ENCODE peak calls at places on chromosomes 3 and 15, in eight cellular contexts. G is PC-9, C is prostate gland, K is right lobe of liver, Q is substantia nigra, W is right atrium auricular region, Y is lower lobe of right lung, U is SJSA1. J is an unnamed sample.

GRCh38 chr3:14520967-14521366 is 19.2 kb downstream of the GRIP2 start:
- DNase-seq in G (no peak), Y (no peak), K (peak), C (no peak), U (no peak), W (no peak), Q (no peak), J (no peak)

GRCh38 chr3:38626171-38626570 is 23.3 kb downstream of the SCN5A start:
- DNase-seq in W (no peak), Q (no peak), K (no peak), G (no peak), U (no peak), C (no peak), Y (no peak), J (no peak)

GRCh38 chr15:62506217-62506805 is 341.2 kb upstream of the C2CD4B start:
- DNase-seq in C (peak), Q (no peak), K (no peak), W (no peak), Y (no peak), G (peak), U (peak), J (no peak)

GRCh38 chr3:81005992-81006391 is 755.5 kb downstream of the GBE1 start:
- DNase-seq in C (no peak), U (no peak), W (no peak), Y (no peak), Q (no peak), K (no peak), G (no peak), J (no peak)

GRCh38 chr15:92617197-92618037 is 38.2 kb downstream of the FAM174B start:
- DNase-seq in Q (no peak), U (no peak), C (peak), G (peak), W (peak), Y (peak), K (peak), J (peak)

GRCh38 chr15:45064386-45064785 is 41.4 kb downstream of the SORD start:
- DNase-seq in G (peak), Y (no peak), Q (no peak), C (no peak), U (no peak), W (no peak), K (no peak), J (no peak)

GRCh38 chr15:100596792-100597191 is 5.2 kb downstream of the LINS1 start:
- DNase-seq in C (peak), W (no peak), K (no peak), Y (peak), U (no peak), G (no peak), Q (no peak), J (no peak)

GRCh38 chr3:183239046-183239445 is 14.0 kb upstream of the B3GNT5 start:
- DNase-seq in K (no peak), Q (no peak), W (no peak), G (no peak), C (no peak), Y (no peak), U (no peak), J (no peak)

GRCh38 chr3:107660316-107660976 is 137.7 kb downstream of the BBX start:
- DNase-seq in K (no peak), Y (no peak), U (no peak), Q (no peak), G (peak), W (no peak), C (no peak), J (no peak)

GRCh38 chr3:190519886-190520285 is 6.0 kb downstream of the IL1RAP start:
- DNase-seq in W (no peak), K (no peak), Y (no peak), U (no peak), C (no peak), G (no peak), Q (no peak), J (no peak)

GRCh38 chr15:99564221-99565030 is 1.4 kb upstream of the MEF2A start:
- DNase-seq in W (peak), K (no peak), C (peak), Q (no peak), Y (no peak), G (no peak), U (no peak), J (no peak)

GRCh38 chr3:196650740-196651311 is 11.3 kb downstream of the NRROS start:
- DNase-seq in U (peak), K (no peak), Y (no peak), W (peak), G (peak), Q (no peak), C (peak), J (no peak)

GRCh38 chr3:16399473-16399872 is 114.0 kb downstream of the RFTN1 start:
- DNase-seq in W (no peak), K (no peak), Q (no peak), U (peak), Y (no peak), G (no peak), C (no peak), J (no peak)

GRCh38 chr15:66066439-66066838 is 187.1 kb downstream of the MEGF11 start:
- DNase-seq in C (no peak), U (no peak), Q (no peak), W (no peak), K (no peak), G (no peak), Y (no peak), J (no peak)

GRCh38 chr3:27357665-27358258 is 11.4 kb downstream of the NEK10 start:
- DNase-seq in G (peak), Q (no peak), U (peak), K (peak), C (no peak), W (no peak), Y (no peak), J (no peak)

GRCh38 chr15:79009388-79009787 is 64.5 kb upstream of the CTSH start:
- DNase-seq in Q (no peak), C (no peak), K (no peak), Y (no peak), W (no peak), G (no peak), U (no peak), J (no peak)

GRCh38 chr3:185822221-185822956 is 2.5 kb downstream of the IGF2BP2 start:
- DNase-seq in Y (no peak), U (no peak), Q (no peak), C (no peak), G (peak), W (no peak), K (no peak), J (no peak)

GRCh38 chr3:195441971-195442572 is 748 bp downstream of the ACAP2 start:
- DNase-seq in K (peak), Q (peak), U (peak), W (peak), Y (peak), C (peak), G (peak), J (peak)

GRCh38 chr3:150736903-150737832 is 25.8 kb downstream of the SIAH2 start:
- DNase-seq in C (no peak), W (no peak), K (peak), Q (no peak), G (no peak), U (no peak), Y (no peak), J (no peak)

GRCh38 chr3:23172059-23172458 is 31.1 kb upstream of the UBE2E2 start:
- DNase-seq in C (no peak), Y (no peak), K (no peak), G (no peak), Q (no peak), U (no peak), W (no peak), J (no peak)

GRCh38 chr3:195808741-195809290 is 2.9 kb downstream of the MUC4 start:
- DNase-seq in G (no peak), Q (no peak), W (no peak), U (no peak), Y (no peak), C (no peak), K (no peak), J (no peak)

GRCh38 chr3:150469031-150469930 is 61.2 kb downstream of the TSC22D2 start:
- DNase-seq in C (peak), Y (no peak), G (peak), Q (no peak), W (peak), K (no peak), U (peak), J (no peak)

GRCh38 chr15:67010898-67011619 is 54.3 kb upstream of the SMAD3 start:
- DNase-seq in K (no peak), Y (no peak), G (no peak), U (no peak), W (no peak), C (no peak), Q (no peak), J (no peak)

GRCh38 chr3:152121292-152121654 is 147.5 kb upstream of the MBNL1 start:
- DNase-seq in W (no peak), U (no peak), Y (no peak), K (no peak), Q (no peak), G (peak), C (no peak), J (no peak)

GRCh38 chr15:36109943-36110658 is 469.3 kb upstream of the CDIN1 start:
- DNase-seq in C (no peak), W (no peak), Y (no peak), Q (no peak), U (no peak), K (no peak), G (no peak), J (no peak)

GRCh38 chr15:98776607-98777281 is 128.4 kb downstream of the IGF1R start:
- DNase-seq in U (peak), C (no peak), K (no peak), W (no peak), G (no peak), Y (peak), Q (no peak), J (no peak)

GRCh38 chr3:150825192-150825915 is 62.4 kb upstream of the SIAH2 start:
- DNase-seq in U (no peak), K (no peak), Y (no peak), G (no peak), W (no peak), C (no peak), Q (no peak), J (no peak)

DNA sequence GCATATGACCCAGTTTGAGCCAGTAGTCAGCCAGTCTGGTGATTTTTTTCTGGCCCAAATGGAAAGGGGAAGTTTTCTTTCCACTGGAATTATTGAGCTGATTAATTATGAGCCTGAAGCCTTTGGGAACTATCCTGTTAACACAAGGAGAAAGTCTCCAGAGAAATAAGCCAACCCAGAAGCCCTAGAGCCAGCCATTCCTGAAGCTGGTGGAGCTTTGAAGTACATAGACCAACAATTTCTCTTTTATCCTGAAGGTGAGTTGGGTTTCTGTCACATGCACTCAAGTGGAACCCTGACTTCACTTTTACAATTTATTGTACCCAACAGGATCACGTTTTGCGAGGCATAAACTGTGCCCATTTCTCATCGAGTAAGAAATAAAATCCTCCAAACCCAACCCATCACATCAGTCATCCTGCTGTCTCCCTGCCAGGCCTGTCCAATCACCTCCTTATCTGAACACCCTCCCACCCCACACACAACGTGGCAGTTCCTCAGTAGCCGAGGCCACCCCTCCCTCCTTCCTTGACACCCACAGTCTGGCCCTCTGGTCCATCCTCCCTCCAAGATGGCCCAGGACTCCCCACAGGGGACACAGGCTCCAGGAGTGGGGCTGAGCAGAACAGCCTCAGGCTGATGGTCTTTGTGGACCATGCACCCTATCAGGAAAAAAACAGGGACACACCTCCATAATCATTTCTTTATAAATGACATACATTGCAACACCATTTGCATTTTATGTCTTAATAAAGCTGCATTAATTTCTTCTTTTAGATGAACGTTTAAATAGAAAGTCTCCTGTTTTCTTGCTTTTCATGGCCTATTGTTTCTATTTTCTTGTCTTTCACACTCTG is 55.7 kb upstream of the GATA2 start:
- DNase-seq in C (no peak), U (peak), W (peak), G (no peak), Q (no peak), K (no peak), Y (no peak), J (no peak)
- H3K27ac ChIP-seq in C (no peak), U (peak), W (peak), G (no peak), Q (no peak), K (no peak), Y (peak), J (peak)

GRCh38 chr3:21188459-21188858 is 562.6 kb downstream of the ZNF385D start:
- DNase-seq in Y (no peak), K (no peak), G (no peak), C (no peak), U (no peak), Q (no peak), W (no peak), J (no peak)
- H3K27ac ChIP-seq in Y (no peak), K (no peak), G (no peak), C (no peak), U (no peak), Q (no peak), W (no peak), J (no peak)

DNA sequence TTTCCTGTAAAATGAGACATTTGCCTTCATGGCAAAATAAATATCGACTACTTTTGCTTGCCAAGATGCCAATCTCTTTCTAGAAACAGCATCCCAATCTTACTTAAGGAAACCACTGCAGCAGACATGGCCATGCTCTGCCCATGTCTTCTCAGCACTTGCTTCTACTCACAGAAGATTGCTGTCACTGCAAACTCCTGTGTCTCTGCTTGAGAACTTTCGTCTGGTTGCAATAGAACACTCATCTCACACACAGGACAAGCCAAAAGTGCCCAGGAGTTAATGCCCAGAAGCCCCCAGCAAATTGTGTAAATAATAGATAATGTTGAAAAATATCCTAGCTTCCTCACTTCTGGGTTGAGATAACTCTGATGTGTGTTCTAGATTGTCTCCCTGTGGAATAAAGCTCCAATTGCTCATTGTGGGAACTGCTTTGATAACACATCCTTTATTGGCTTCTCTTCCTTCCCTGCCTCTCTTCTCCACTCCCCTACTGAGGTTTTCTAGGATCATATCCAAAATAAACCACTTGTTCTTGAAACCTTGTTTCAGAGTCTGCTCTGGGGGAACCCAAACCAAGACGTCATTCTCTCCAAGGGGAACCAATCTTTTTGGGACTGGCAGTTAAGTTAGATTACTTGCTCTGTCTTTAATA is 156.3 kb upstream of the STRIT1 start:
- DNase-seq in U (no peak), Q (no peak), W (no peak), C (no peak), Y (no peak), G (no peak), K (no peak), J (no peak)
- H3K27ac ChIP-seq in U (no peak), Q (no peak), W (no peak), C (no peak), Y (no peak), G (no peak), K (no peak), J (no peak)

DNA sequence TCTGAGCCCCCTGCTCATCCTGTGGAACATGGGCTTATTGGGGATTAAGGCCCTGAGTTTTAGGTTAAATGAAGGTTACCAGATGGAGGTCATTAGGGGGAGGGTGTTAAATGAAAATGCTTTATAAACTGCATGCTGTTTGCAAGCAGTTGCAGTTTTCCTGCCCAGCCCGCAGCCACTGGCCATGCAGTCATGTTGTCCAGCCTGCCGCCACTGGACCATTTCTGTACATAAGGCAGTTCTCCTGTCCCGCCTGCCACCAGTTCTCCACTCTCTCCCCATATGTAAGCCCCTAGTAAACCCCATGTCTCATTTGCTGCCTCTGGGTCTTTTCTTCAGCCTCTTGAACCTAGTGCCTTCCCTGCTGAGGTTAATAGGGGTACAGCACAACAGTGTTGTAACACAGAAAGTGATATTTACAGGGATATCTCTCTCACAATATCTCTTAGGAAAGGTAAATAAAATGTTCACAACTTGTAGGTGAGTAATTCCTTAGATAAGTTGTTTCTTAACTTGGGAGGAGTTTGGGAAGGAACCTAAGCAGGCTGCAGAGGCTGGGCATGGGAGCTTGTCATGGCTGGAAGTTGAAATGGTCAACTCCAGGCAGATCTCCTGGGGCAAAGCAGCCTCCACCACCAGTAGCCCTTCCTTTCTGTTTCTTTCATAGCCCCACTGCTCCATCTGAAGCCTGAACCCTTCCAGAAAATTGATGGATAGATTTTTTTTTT is 148.2 kb downstream of the CMSS1 start:
- DNase-seq in K (no peak), Q (no peak), W (no peak), Y (no peak), C (no peak), U (no peak), G (no peak), J (no peak)
- H3K27ac ChIP-seq in K (no peak), Q (no peak), W (peak), Y (no peak), C (no peak), U (no peak), G (no peak), J (peak)

DNA sequence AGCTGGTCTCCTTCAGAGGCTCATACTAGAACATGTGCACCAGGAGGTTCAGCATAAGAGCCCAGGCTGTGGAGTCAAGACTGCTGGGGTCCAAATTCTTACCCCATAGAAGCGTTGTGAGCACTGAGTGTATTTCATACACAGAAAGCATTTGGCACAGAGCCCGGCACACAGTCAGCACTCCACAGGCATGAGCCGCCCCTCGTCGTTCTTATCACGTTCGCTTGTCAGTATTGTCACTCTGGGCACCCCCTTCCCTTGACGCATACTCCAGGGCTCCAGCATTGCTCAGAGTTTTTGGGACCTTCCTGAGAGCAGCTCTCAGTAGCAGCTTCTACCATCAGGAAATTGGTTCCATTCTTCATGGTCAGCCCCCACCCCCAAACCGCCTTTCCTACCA is 25.2 kb downstream of the CORO2B start:
- DNase-seq in Q (no peak), U (no peak), G (no peak), Y (no peak), C (no peak), K (no peak), W (no peak), J (no peak)
- H3K27ac ChIP-seq in Q (no peak), U (no peak), G (no peak), Y (no peak), C (no peak), K (no peak), W (no peak), J (no peak)

GRCh38 chr3:141807277-141808038 is 44.2 kb downstream of the GRK7 start:
- DNase-seq in Y (no peak), U (no peak), C (no peak), G (no peak), W (no peak), Q (no peak), K (no peak), J (no peak)
- H3K27ac ChIP-seq in Y (no peak), U (no peak), C (no peak), G (no peak), W (no peak), Q (no peak), K (no peak), J (no peak)

GRCh38 chr3:129623447-129624118 is 17.1 kb upstream of the PLXND1 start:
- DNase-seq in C (no peak), Q (no peak), W (no peak), G (peak), Y (peak), U (peak), K (peak), J (peak)
- H3K27ac ChIP-seq in C (peak), Q (no peak), W (peak), G (no peak), Y (peak), U (no peak), K (peak), J (peak)

GRCh38 chr3:69032737-69033136 is 19.3 kb upstream of the EOGT start:
- DNase-seq in U (no peak), G (no peak), C (no peak), W (no peak), Y (no peak), K (no peak), Q (no peak), J (no peak)
- H3K27ac ChIP-seq in U (no peak), G (no peak), C (no peak), W (no peak), Y (no peak), K (no peak), Q (no peak), J (no peak)

DNA sequence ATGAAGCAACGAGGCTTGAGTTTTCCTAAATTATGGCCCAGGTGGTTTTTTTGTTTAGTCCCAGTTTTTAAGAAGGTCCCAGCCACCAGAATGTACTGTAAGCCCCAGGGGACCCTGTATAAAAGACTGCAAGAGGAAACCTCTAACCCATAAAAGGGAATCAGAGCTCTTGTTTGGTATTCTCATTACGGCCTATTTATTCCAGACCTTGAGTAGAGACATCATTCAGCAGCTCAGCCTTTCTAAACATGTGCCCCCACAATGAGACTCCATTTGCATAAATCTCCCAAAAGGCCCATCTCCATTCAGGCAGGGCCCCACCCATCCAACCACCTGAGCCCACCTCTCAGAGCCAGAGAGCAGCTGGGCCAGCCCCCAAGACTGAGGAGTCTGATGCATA is 25.7 kb downstream of the ZDHHC3 start:
- DNase-seq in G (no peak), Q (no peak), Y (no peak), W (no peak), C (no peak), K (no peak), U (no peak), J (no peak)
- H3K27ac ChIP-seq in G (no peak), Q (no peak), Y (no peak), W (no peak), C (no peak), K (no peak), U (no peak), J (no peak)

GRCh38 chr3:54355795-54356194 is 233.4 kb downstream of the CACNA2D3 start:
- DNase-seq in G (no peak), Q (no peak), K (no peak), C (no peak), Y (no peak), U (no peak), W (no peak), J (no peak)
- H3K27ac ChIP-seq in G (no peak), Q (no peak), K (no peak), C (no peak), Y (no peak), U (no peak), W (no peak), J (no peak)